ENCODE peak calls at places on chromosome 2, in five cellular contexts. U, E, S, V and Y are unnamed samples.

GRCh38 chr2:8573234-8573941 is 108.5 kb upstream of the ID2 start:
- DNase-seq in S (no peak), E (no peak), V (peak), U (peak), Y (no peak)

GRCh38 chr2:86038291-86039081 is 67.2 kb downstream of the POLR1A start:
- DNase-seq in U (peak), S (no peak), E (no peak), V (peak), Y (peak)

GRCh38 chr2:178420463-178420990 is 30.4 kb downstream of the PRKRA start:
- DNase-seq in E (no peak), S (no peak), U (no peak), V (no peak), Y (no peak)

GRCh38 chr2:156470975-156471583 is 34.9 kb downstream of the GPD2 start:
- DNase-seq in E (no peak), V (no peak), S (no peak), U (no peak), Y (no peak)

GRCh38 chr2:58762176-58762781 is 521.2 kb upstream of the FANCL start:
- DNase-seq in V (no peak), E (peak), U (peak), S (peak), Y (no peak)

GRCh38 chr2:26672818-26673393 is 19.6 kb upstream of the KCNK3 start:
- DNase-seq in S (no peak), V (peak), E (no peak), U (no peak), Y (no peak)

GRCh38 chr2:172233947-172234715 is 131.4 kb upstream of the DLX2 start:
- DNase-seq in S (no peak), V (no peak), U (peak), E (no peak), Y (no peak)

GRCh38 chr2:25331686-25332365 is 9.9 kb downstream of the DNMT3A start:
- DNase-seq in U (no peak), V (no peak), E (no peak), S (no peak), Y (no peak)

GRCh38 chr2:63424329-63425078 is 163.8 kb downstream of the WDPCP start:
- DNase-seq in U (no peak), S (peak), E (peak), V (peak), Y (no peak)

GRCh38 chr2:190530211-190530639 is 4.3 kb downstream of the NEMP2 start:
- DNase-seq in V (no peak), U (no peak), E (no peak), S (no peak), Y (no peak)

GRCh38 chr2:106546376-106546990 is 59.3 kb downstream of the CD8B2 start:
- DNase-seq in S (no peak), E (no peak), U (no peak), V (no peak), Y (no peak)

GRCh38 chr2:8086796-8087479 is 594.9 kb upstream of the ID2 start:
- DNase-seq in S (no peak), U (no peak), V (no peak), E (no peak), Y (no peak)

GRCh38 chr2:16617282-16618266 is 48.1 kb downstream of the CYRIA start:
- DNase-seq in V (no peak), U (no peak), S (peak), E (no peak), Y (no peak)

DNA sequence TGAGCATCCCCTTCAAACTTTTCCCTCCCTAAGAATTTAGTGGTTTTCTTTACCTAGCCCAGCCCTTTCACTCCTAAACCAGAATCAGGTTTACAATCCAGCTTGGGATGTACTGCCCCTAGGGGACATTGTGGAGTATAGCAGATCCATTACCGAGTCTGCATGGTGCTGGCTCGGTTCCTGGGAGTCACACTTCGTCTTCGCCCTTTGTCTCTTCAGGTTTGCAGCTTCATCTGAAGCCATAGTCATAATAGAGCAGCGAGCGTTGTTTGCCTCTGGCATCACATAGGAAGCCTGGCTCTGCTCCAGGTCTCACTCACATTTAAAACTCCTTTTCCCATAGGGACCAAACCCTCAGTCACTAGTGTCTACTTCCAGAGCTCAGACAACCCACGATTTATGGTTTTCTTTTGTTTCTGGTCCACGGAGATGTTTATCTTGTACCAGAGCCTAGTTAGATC is 16.8 kb upstream of the LYPD6 start:
- DNase-seq in S (peak), E (peak), V (no peak), U (peak), Y (no peak)
- TF ChIP-seq CTCF in S (peak), E (peak), V (peak), U (peak), Y (peak)

GRCh38 chr2:22126978-22127377 is 1003.2 kb downstream of the TDRD15 start:
- DNase-seq in V (no peak), E (no peak), S (no peak), U (no peak), Y (no peak)

DNA sequence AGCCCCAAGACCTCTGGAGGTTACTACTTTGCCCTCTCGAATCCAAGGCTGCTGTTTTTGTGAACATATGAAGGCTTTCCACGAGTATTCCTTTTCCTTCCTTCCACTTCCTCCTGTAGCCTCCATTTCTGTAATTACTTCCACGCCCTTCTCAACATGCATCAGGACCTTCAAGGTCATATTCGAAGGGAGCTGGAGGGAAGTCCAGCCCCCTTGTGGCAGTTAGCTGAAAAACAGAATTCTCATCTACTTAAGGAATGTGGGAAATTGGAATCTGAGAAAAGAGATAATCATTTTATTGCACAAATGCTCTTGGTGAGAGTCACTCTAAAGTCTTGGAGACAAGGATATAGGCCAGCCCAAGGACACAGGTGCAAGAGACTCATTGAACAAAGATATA is 1000.2 kb downstream of the TDRD15 start:
- DNase-seq in U (no peak), V (no peak), E (no peak), S (no peak), Y (no peak)
- TF ChIP-seq CTCF in U (no peak), V (peak), E (no peak), S (peak), Y (no peak)

DNA sequence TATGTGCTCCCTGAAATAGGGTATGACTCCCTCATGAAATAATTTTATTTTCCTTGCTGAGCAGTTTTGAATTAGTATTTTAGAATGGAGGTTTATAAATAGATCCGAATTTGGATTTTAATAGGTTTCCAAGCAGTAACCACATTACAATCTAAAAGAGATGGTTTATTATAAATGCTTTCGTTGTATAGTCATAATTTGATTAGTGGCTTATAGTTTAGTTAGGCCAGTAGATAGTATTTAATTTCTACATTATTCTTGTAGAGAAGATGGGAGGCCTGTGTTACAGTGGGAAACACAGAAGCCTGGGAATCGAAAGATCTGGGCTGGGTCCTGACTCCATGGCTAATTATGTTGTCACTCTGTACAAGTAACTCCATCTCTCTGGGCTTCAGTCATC is 6.7 kb downstream of the CAB39 start:
- DNase-seq in E (no peak), V (no peak), U (no peak), S (no peak), Y (no peak)
- TF ChIP-seq CTCF in E (no peak), V (no peak), U (no peak), S (no peak), Y (no peak)

DNA sequence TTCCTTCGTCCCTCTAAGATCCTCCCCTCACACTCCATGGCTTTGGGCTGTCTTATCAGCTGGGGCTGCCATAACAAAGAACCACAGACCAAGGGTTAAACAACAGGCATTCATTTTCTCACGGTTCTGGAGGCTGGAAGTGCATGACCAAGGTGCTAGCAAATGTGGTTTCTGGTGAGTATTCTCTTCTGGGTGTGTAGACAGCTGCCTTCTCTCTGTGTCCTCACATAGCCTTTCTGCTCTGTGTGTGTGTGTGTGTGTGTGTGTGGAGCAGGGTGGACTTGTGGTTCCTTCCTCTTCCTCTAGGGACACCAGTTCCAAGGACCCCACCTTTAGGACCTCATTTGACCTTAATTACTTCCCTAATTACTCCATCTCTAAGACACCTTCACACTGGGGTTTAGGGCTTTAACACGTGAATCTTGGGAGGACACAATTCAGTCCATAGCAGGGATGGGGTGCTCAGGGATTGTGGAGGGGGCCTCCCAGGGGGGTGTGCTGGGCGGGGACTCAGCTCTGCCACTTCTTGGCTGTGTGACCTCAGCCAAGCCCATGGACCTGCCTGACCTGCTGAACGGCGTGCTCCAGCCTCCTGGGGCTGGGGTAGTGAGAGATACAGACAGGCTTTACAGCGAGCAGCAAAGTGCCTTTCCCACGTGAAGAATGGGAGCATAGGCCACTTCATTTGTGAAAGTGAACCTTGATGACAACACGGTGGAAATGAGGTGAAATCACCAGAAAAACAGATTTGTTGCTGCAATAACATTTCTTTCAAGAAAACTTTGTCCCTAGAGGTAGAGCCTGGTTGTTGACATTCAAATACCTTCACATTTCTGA is 38.1 kb downstream of the ACKR3 start:
- DNase-seq in E (no peak), V (no peak), U (no peak), S (no peak), Y (no peak)
- TF ChIP-seq CTCF in E (no peak), V (peak), U (no peak), S (no peak), Y (no peak)

GRCh38 chr2:165141601-165142000 is 62.2 kb downstream of the SCN3A start:
- DNase-seq in S (no peak), U (no peak), V (no peak), E (no peak), Y (no peak)
- TF ChIP-seq CTCF in S (peak), U (no peak), V (peak), E (no peak), Y (no peak)

DNA sequence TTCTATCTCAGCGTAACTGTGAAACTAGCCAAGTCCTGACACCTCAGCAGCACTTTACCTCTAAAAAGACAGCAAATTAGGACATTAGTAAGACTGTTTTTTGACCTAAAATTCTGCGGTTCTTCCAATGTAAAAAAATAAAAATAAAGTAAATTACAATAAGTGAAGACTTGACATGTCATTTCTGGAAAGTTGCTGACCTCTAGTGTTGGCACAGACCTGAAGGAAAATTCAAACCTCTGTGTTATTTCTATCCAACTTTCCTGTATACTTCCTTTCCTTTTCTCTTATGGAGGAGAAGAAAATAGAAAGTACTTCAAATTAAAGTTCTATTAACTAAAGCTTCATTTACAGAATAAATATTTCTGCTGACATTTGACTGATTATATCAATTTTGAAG is 110.6 kb downstream of the TMEM182 start:
- DNase-seq in E (peak), V (no peak), U (no peak), S (no peak), Y (no peak)
- TF ChIP-seq CTCF in E (no peak), V (peak), U (no peak), S (no peak), Y (no peak)

DNA sequence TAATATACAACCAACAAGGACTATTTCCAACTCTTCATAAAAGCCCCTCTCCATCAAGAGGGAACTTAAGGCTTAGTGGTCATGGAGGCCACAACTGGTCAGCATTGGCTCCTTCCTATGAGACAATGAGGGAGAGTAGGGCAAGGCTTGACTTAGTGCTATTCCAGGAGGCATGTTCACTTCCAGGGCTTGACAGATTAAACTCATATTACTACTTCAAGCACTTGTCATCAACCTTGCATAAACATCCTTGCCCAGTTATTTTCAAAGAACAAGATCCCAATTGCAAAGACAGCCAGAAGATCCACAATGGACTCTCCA is 133.4 kb downstream of the FTCDNL1 start:
- DNase-seq in E (no peak), V (no peak), S (no peak), U (no peak), Y (no peak)
- TF ChIP-seq CTCF in E (no peak), V (no peak), S (no peak), U (no peak), Y (no peak)

GRCh38 chr2:3738454-3738853 is 35.1 kb downstream of the DCDC2C start:
- DNase-seq in S (peak), U (no peak), E (peak), V (no peak), Y (no peak)
- TF ChIP-seq CTCF in S (no peak), U (no peak), E (peak), V (peak), Y (no peak)